ENCODE peak calls at places on chromosomes 13 and 19, in five cellular contexts. V is astrocyte of the spinal cord, N is epithelial cell of esophagus, H is stomach, Q is testis. W is an unnamed sample.

GRCh38 chr19:861756-862528 is 2.5 kb downstream of the CFD start:
- DNase-seq in V (peak; percentile 23), N (peak; percentile 66), H (no peak), Q (peak; percentile 68), W (peak; percentile 31)

GRCh38 chr19:48617146-48617937 is 1.6 kb downstream of the RPL18 start:
- DNase-seq in V (peak; percentile 30), N (peak; percentile 49), H (peak; percentile 49), Q (no peak), W (peak; percentile 50)

GRCh38 chr13:98332222-98332621 is 155.2 kb upstream of the RNF113B start:
- DNase-seq in V (no peak), N (no peak), H (no peak), Q (no peak), W (no peak)

GRCh38 chr19:29476528-29476927 is 49.3 kb upstream of the VSTM2B start:
- DNase-seq in V (no peak), N (no peak), H (no peak), Q (no peak), W (no peak)

GRCh38 chr13:38496956-38497355 is 147.3 kb downstream of the UFM1 start:
- DNase-seq in V (no peak), N (no peak), H (no peak), Q (no peak), W (peak; percentile 7)

GRCh38 chr13:40194204-40194806 is 472.1 kb downstream of the FOXO1 start:
- DNase-seq in V (no peak), N (no peak), H (no peak), Q (no peak), W (no peak)

GRCh38 chr13:49625392-49626137 is 2.7 kb upstream of the ARL11 start:
- DNase-seq in V (no peak), N (no peak), H (peak; percentile 87), Q (no peak), W (peak; percentile 30)

GRCh38 chr13:110345266-110345665 is 38.2 kb downstream of the COL4A2 start:
- DNase-seq in V (no peak), N (no peak), H (no peak), Q (no peak), W (no peak)

GRCh38 chr13:27607125-27607524 is 13.2 kb downstream of the LNX2 start:
- DNase-seq in V (peak; percentile 84), N (peak; percentile 78), H (no peak), Q (no peak), W (peak; percentile 94)

GRCh38 chr19:14561249-14561648 is 10.6 kb downstream of the NDUFB7 start:
- DNase-seq in V (no peak), N (no peak), H (no peak), Q (no peak), W (no peak)

GRCh38 chr19:1911098-1911497 is 5.9 kb downstream of the ADAT3 start:
- DNase-seq in V (no peak), N (no peak), H (no peak), Q (no peak), W (no peak)

GRCh38 chr19:512548-513365 is 5.5 kb downstream of the TPGS1 start:
- DNase-seq in V (no peak), N (no peak), H (no peak), Q (no peak), W (no peak)

GRCh38 chr13:86510792-86511191 is 711.6 kb upstream of the SLITRK6 start:
- DNase-seq in V (no peak), N (no peak), H (no peak), Q (no peak), W (no peak)

GRCh38 chr13:28819748-28820098 is 416 bp upstream of the MTUS2 start:
- DNase-seq in V (no peak), N (peak; percentile 59), H (peak; percentile 27), Q (peak; percentile 66), W (peak; percentile 55)

GRCh38 chr13:112782433-112783010 is 92.7 kb downstream of the ATP11A start:
- DNase-seq in V (peak; percentile 20), N (no peak), H (peak; percentile 13), Q (peak; percentile 50), W (peak; percentile 15)

GRCh38 chr19:20278342-20278741 is 111.3 kb downstream of the ZNF486 start:
- DNase-seq in V (no peak), N (peak; percentile 41), H (peak; percentile 43), Q (no peak), W (no peak)

GRCh38 chr19:15291666-15292065 is 40.7 kb downstream of the BRD4 start:
- DNase-seq in V (no peak), N (peak; percentile 54), H (no peak), Q (no peak), W (no peak)

GRCh38 chr19:16825312-16826168 is 3.7 kb upstream of the SIN3B start:
- DNase-seq in V (peak; percentile 87), N (peak; percentile 74), H (peak; percentile 53), Q (peak; percentile 92), W (peak; percentile 85)

GRCh38 chr13:80048802-80049201 is 292.1 kb downstream of the SPRY2 start:
- DNase-seq in V (peak; percentile 97), N (peak; percentile 90), H (peak; percentile 33), Q (peak; percentile 84), W (peak; percentile 99)

GRCh38 chr19:33390120-33390907 is 16.8 kb downstream of the CEBPG start:
- DNase-seq in V (no peak), N (peak; percentile 12), H (no peak), Q (peak; percentile 62), W (no peak)

GRCh38 chr13:113110048-113110851 is 4.7 kb downstream of the F7 start:
- DNase-seq in V (no peak), N (no peak), H (no peak), Q (no peak), W (peak; percentile 26)

GRCh38 chr19:15138427-15138826 is 31.2 kb downstream of the SYDE1 start:
- DNase-seq in V (no peak), N (no peak), H (no peak), Q (no peak), W (no peak)

GRCh38 chr19:48568345-48568886 is 16.4 kb downstream of the SULT2B1 start:
- DNase-seq in V (peak; percentile 89), N (peak; percentile 86), H (peak; percentile 87), Q (peak; percentile 90), W (peak; percentile 64)

GRCh38 chr13:75279834-75280369 is 202.1 kb downstream of the TBC1D4 start:
- DNase-seq in V (no peak), N (no peak), H (no peak), Q (no peak), W (no peak)

GRCh38 chr13:98571955-98572662 is 4.8 kb downstream of the STK24 start:
- DNase-seq in V (peak; percentile 78), N (peak; percentile 54), H (no peak), Q (no peak), W (peak; percentile 37)

GRCh38 chr19:31154021-31154420 is 195.2 kb downstream of the TSHZ3 start:
- DNase-seq in V (peak; percentile 63), N (peak; percentile 96), H (no peak), Q (no peak), W (peak; percentile 47)

GRCh38 chr19:15170345-15170744 is 30.4 kb downstream of the NOTCH3 start:
- DNase-seq in V (no peak), N (no peak), H (no peak), Q (no peak), W (no peak)

GRCh38 chr19:46678110-46678732 is 17.2 kb upstream of the DACT3 start:
- DNase-seq in V (no peak), N (peak; percentile 53), H (peak; percentile 31), Q (no peak), W (no peak)

GRCh38 chr13:45167611-45168554 is 33.0 kb downstream of the KCTD4 start:
- DNase-seq in V (no peak), N (peak; percentile 99), H (peak; percentile 82), Q (no peak), W (peak; percentile 16)

GRCh38 chr13:40994581-40995230 is 24.4 kb downstream of the ELF1 start:
- DNase-seq in V (no peak), N (peak; percentile 73), H (no peak), Q (peak; percentile 84), W (no peak)

GRCh38 chr13:33186851-33187250 is 98.7 kb downstream of the STARD13 start:
- DNase-seq in V (peak; percentile 76), N (no peak), H (no peak), Q (no peak), W (peak; percentile 90)
- TF ChIP-seq CTCF in V (no peak), N (no peak), H (no peak), Q (no peak), W (no peak)

DNA sequence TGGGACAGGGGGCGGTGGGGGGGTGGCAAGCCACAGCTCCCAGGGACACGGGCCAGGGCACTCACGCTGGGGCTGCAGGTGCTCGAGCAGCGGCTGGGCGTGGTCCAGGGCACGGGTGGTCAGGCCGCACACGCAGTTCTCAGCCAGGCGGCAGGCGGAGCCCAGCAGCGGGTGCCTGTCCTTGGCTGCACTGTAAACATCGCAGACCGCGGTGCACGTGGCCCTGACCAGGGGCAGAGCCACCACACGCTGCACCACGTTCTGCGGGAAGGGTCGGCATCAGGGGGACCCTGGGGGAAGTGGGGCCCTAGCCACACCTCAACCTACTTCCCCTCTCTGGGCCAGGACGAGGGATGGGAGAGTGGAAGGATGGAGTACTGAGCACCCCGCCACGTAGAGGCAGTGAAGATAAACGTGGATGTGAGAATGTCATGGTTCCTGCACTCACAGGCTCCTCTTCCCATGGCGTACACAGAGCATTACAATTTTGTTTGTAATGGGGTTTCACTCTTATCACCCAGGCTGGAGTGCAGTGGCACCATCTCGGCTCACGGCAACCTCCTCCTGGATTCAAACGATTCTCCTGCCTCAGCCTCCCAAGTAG is 3.4 kb downstream of the PLIN5 start:
- DNase-seq in V (no peak), N (no peak), H (peak; percentile 80), Q (no peak), W (no peak)
- H3K4me3 ChIP-seq in V (no peak overlapping the region), N (no peak overlapping the region), H (no peak overlapping the region), Q (no peak overlapping the region), W (no peak overlapping the region)

GRCh38 chr13:105414639-105415038 is 1120.8 kb downstream of the EFNB2 start:
- DNase-seq in V (no peak), N (no peak), H (no peak), Q (no peak), W (no peak)

GRCh38 chr13:105406551-105406950 is 1128.9 kb downstream of the EFNB2 start:
- DNase-seq in V (no peak), N (no peak), H (no peak), Q (no peak), W (no peak)

GRCh38 chr13:105412171-105412570 is 1123.3 kb downstream of the EFNB2 start:
- DNase-seq in V (no peak), N (peak; percentile 52), H (no peak), Q (no peak), W (no peak)

GRCh38 chr13:105410602-105411001 is 1124.9 kb downstream of the EFNB2 start:
- DNase-seq in V (no peak), N (peak; percentile 66), H (peak; percentile 67), Q (peak; percentile 86), W (peak; percentile 67)
- TF ChIP-seq CTCF in V (peak; percentile 60), N (peak; percentile 76), H (peak; percentile 72), Q (peak; percentile 48), W (peak; percentile 88)

GRCh38 chr19:5567971-5568407 is 236 bp upstream of the TINCR start:
- DNase-seq in V (no peak), N (peak; percentile 52), H (no peak), Q (no peak), W (no peak)
- H3K4me3 ChIP-seq in V (no peak overlapping the region), N (peak overlapping the region; percentile 58), H (peak overlapping the region; percentile 31), Q (peak overlapping the region; percentile 18), W (no peak overlapping the region)

DNA sequence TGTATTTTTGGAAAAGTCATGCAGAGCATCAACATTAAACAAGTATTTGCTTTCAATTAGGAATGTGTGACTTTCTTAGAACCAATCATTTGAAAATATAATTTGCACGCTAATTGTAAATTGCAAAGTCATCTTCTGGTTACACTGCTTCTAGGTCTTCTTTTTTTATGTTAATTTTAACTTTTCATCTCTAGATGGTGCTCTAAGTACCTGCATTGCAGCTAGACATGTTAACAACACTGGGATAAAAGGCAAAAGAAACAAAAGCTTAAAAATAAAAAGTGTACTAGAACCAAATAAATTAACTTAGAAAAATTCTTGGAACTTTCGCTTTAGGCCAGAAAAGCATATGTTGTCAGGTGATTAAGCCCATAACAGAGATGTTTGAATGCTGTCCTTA is 2758.2 kb downstream of the PCDH9 start:
- DNase-seq in V (peak; percentile 65), N (peak; percentile 47), H (no peak), Q (no peak), W (peak; percentile 79)
- TF ChIP-seq CTCF in V (peak; percentile 42), N (peak; percentile 52), H (no peak), Q (no peak), W (peak; percentile 62)

W was measured in choroid plexus epithelial cell.